ENCODE peak calls at places on chromosome 19, in four cellular contexts. One of them, this sample, is unnamed.

GRCh38 chr19:49890349-49891311 is 6.1 kb downstream of the IL4I1 start:
- DNase-seq in transverse colon: peak
- DNase-seq in tibial nerve: no peak
- DNase-seq in PC-9: peak
- DNase-seq in this sample: peak

GRCh38 chr19:57406516-57407123 is 4.3 kb upstream of the ZNF17 start:
- DNase-seq in transverse colon: peak
- DNase-seq in tibial nerve: no peak
- DNase-seq in PC-9: peak
- DNase-seq in this sample: peak

GRCh38 chr19:47471733-47472457 is at the start of gene SLC8A2:
- DNase-seq in transverse colon: peak
- DNase-seq in tibial nerve: no peak
- DNase-seq in PC-9: peak
- DNase-seq in this sample: peak

GRCh38 chr19:7348587-7349230 is at the start of gene ARHGEF18:
- DNase-seq in transverse colon: peak
- DNase-seq in tibial nerve: no peak
- DNase-seq in PC-9: no peak
- DNase-seq in this sample: peak

GRCh38 chr19:55486971-55487883 is 1.0 kb upstream of the SSC5D start:
- DNase-seq in transverse colon: peak
- DNase-seq in tibial nerve: peak
- DNase-seq in PC-9: peak
- DNase-seq in this sample: no peak

GRCh38 chr19:6868341-6868740 is 19.0 kb upstream of the ADGRE1 start:
- DNase-seq in transverse colon: no peak
- DNase-seq in tibial nerve: no peak
- DNase-seq in PC-9: no peak
- DNase-seq in this sample: no peak

GRCh38 chr19:3409346-3410064 is 43.1 kb downstream of the NFIC start:
- DNase-seq in transverse colon: peak
- DNase-seq in tibial nerve: peak
- DNase-seq in PC-9: no peak
- DNase-seq in this sample: no peak

GRCh38 chr19:33339750-33340029 is 33.8 kb upstream of the CEBPG start:
- DNase-seq in transverse colon: no peak
- DNase-seq in tibial nerve: no peak
- DNase-seq in PC-9: no peak
- DNase-seq in this sample: no peak

GRCh38 chr19:51090471-51090870 is 7.8 kb upstream of the KLK14 start:
- DNase-seq in transverse colon: no peak
- DNase-seq in tibial nerve: no peak
- DNase-seq in PC-9: no peak
- DNase-seq in this sample: no peak

GRCh38 chr19:45878043-45878794 is 7.7 kb downstream of the IRF2BP1 start:
- DNase-seq in transverse colon: peak
- DNase-seq in tibial nerve: no peak
- DNase-seq in PC-9: peak
- DNase-seq in this sample: no peak

GRCh38 chr19:7673995-7674667 is 2.8 kb upstream of the MCEMP1 start:
- DNase-seq in transverse colon: peak
- DNase-seq in tibial nerve: no peak
- DNase-seq in PC-9: peak
- DNase-seq in this sample: peak

GRCh38 chr19:15551183-15552004 is 43.1 kb downstream of the CYP4F22 start:
- DNase-seq in transverse colon: peak
- DNase-seq in tibial nerve: no peak
- DNase-seq in PC-9: peak
- DNase-seq in this sample: peak

GRCh38 chr19:39415111-39416046 is 2.9 kb downstream of the PLEKHG2 start:
- DNase-seq in transverse colon: no peak
- DNase-seq in tibial nerve: no peak
- DNase-seq in PC-9: peak
- DNase-seq in this sample: peak

GRCh38 chr19:40254714-40255418 is 28.4 kb upstream of the CCNP start:
- DNase-seq in transverse colon: no peak
- DNase-seq in tibial nerve: no peak
- DNase-seq in PC-9: no peak
- DNase-seq in this sample: no peak

GRCh38 chr19:8355631-8356402 is 8.1 kb upstream of the ANGPTL4 start:
- DNase-seq in transverse colon: no peak
- DNase-seq in tibial nerve: no peak
- DNase-seq in PC-9: peak
- DNase-seq in this sample: no peak

GRCh38 chr19:39436350-39436716 is 584 bp upstream of the RPS16 start:
- DNase-seq in transverse colon: no peak
- DNase-seq in tibial nerve: no peak
- DNase-seq in PC-9: no peak
- DNase-seq in this sample: no peak

GRCh38 chr19:27905074-27905473 is 1307.9 kb downstream of the UQCRFS1 start:
- DNase-seq in transverse colon: no peak
- DNase-seq in tibial nerve: no peak
- DNase-seq in PC-9: no peak
- DNase-seq in this sample: no peak

GRCh38 chr19:8224394-8225145 is 15.4 kb downstream of the CERS4 start:
- DNase-seq in transverse colon: no peak
- DNase-seq in tibial nerve: peak
- DNase-seq in PC-9: no peak
- DNase-seq in this sample: no peak

GRCh38 chr19:30117636-30118145 is 175.7 kb downstream of the URI1 start:
- DNase-seq in transverse colon: no peak
- DNase-seq in tibial nerve: no peak
- DNase-seq in PC-9: no peak
- DNase-seq in this sample: no peak

GRCh38 chr19:11187409-11187808 is 9.9 kb downstream of the KANK2 start:
- DNase-seq in transverse colon: no peak
- DNase-seq in tibial nerve: no peak
- DNase-seq in PC-9: no peak
- DNase-seq in this sample: no peak

GRCh38 chr19:22882797-22883196 is 50.7 kb downstream of the ZNF723 start:
- DNase-seq in transverse colon: no peak
- DNase-seq in tibial nerve: no peak
- DNase-seq in PC-9: peak
- DNase-seq in this sample: no peak

GRCh38 chr19:10544753-10545251 is 1.1 kb downstream of the ATG4D start:
- DNase-seq in transverse colon: no peak
- DNase-seq in tibial nerve: no peak
- DNase-seq in PC-9: no peak
- DNase-seq in this sample: peak

GRCh38 chr19:33557720-33558119 is 36.1 kb upstream of the PEPD start:
- DNase-seq in transverse colon: no peak
- DNase-seq in tibial nerve: no peak
- DNase-seq in PC-9: no peak
- DNase-seq in this sample: no peak

GRCh38 chr19:33941133-33941532 is 144.5 kb downstream of the KCTD15 start:
- DNase-seq in transverse colon: no peak
- DNase-seq in tibial nerve: no peak
- DNase-seq in PC-9: no peak
- DNase-seq in this sample: no peak

GRCh38 chr19:47020132-47020805 is 632 bp downstream of the NPAS1 start:
- DNase-seq in transverse colon: no peak
- DNase-seq in tibial nerve: no peak
- DNase-seq in PC-9: no peak
- DNase-seq in this sample: no peak

GRCh38 chr19:10508707-10509106 is 5.6 kb upstream of the KEAP1 start:
- DNase-seq in transverse colon: no peak
- DNase-seq in tibial nerve: no peak
- DNase-seq in PC-9: no peak
- DNase-seq in this sample: no peak

GRCh38 chr19:15427991-15428471 is 9.2 kb upstream of the AKAP8L start:
- DNase-seq in transverse colon: no peak
- DNase-seq in tibial nerve: no peak
- DNase-seq in PC-9: no peak
- DNase-seq in this sample: no peak

GRCh38 chr19:45876411-45877197 is 9.3 kb downstream of the IRF2BP1 start:
- DNase-seq in transverse colon: peak
- DNase-seq in tibial nerve: no peak
- DNase-seq in PC-9: no peak
- DNase-seq in this sample: peak

GRCh38 chr19:39696418-39696817 is 7.9 kb upstream of the LGALS14 start:
- DNase-seq in transverse colon: no peak
- DNase-seq in tibial nerve: no peak
- DNase-seq in PC-9: peak
- DNase-seq in this sample: no peak

GRCh38 chr19:54302252-54302651 is 10.7 kb downstream of the LILRA5 start:
- DNase-seq in transverse colon: no peak
- DNase-seq in tibial nerve: no peak
- DNase-seq in PC-9: no peak
- DNase-seq in this sample: no peak

GRCh38 chr19:24048261-24048660 is 38.7 kb upstream of the ZNF254 start:
- DNase-seq in transverse colon: no peak
- DNase-seq in tibial nerve: no peak
- DNase-seq in PC-9: no peak
- DNase-seq in this sample: no peak

GRCh38 chr19:42288881-42289555 is 12.9 kb upstream of the PRR19 start:
- DNase-seq in transverse colon: no peak
- DNase-seq in tibial nerve: no peak
- DNase-seq in PC-9: no peak
- DNase-seq in this sample: no peak
- TF ChIP-seq CTCF in transverse colon: no peak
- TF ChIP-seq CTCF in tibial nerve: no peak
- TF ChIP-seq CTCF in PC-9: no peak
- TF ChIP-seq CTCF in this sample: no peak

DNA sequence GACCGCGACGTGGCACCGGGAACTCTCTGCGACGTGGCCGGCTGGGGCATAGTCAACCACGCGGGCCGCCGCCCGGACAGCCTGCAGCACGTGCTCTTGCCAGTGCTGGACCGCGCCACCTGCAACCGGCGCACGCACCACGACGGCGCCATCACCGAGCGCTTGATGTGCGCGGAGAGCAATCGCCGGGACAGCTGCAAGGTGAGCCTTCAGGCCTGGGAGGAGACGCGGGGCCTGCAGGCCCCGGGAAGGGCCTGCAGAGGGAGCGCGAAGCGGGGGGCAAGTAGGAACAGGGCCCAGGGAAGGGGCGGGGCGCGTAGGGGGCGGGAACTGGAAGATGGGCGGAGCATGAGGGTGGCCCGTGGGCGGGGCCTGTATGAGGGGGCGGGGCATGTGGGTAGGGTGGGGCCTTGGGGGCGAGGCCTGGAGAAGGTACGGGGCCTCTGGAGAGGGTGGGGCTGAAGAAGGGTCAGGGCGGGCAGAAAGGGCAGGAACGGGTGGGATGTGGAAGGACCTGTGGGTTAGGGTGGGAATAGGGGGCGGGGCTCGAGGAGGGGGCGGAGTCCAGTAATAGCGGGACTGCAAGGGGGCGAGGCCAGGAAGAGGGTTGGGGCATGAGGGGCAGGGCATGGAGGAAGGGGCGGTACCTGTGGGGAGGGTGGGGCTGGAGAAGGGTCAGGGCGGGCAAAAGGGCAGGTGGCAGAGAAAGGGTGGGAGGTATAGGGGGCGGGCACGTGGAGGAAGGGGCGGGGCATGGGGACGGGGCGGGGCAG is 2.5 kb downstream of the CFD start:
- DNase-seq in transverse colon: peak
- DNase-seq in tibial nerve: no peak
- DNase-seq in PC-9: no peak
- DNase-seq in this sample: peak
- TF ChIP-seq CTCF in transverse colon: no peak
- TF ChIP-seq CTCF in tibial nerve: no peak
- TF ChIP-seq CTCF in PC-9: no peak
- TF ChIP-seq CTCF in this sample: no peak

GRCh38 chr19:18866800-18867123 is 29.2 kb downstream of the CERS1 start:
- DNase-seq in transverse colon: no peak
- DNase-seq in tibial nerve: no peak
- DNase-seq in PC-9: no peak
- DNase-seq in this sample: no peak
- TF ChIP-seq CTCF in transverse colon: peak
- TF ChIP-seq CTCF in tibial nerve: no peak
- TF ChIP-seq CTCF in PC-9: peak
- TF ChIP-seq CTCF in this sample: no peak

GRCh38 chr19:1590641-1591397 is 1.8 kb downstream of the MBD3 start:
- DNase-seq in transverse colon: peak
- DNase-seq in tibial nerve: no peak
- DNase-seq in PC-9: no peak
- DNase-seq in this sample: peak

GRCh38 chr19:1587872-1588271 is 4.8 kb downstream of the MBD3 start:
- DNase-seq in transverse colon: no peak
- DNase-seq in tibial nerve: no peak
- DNase-seq in PC-9: no peak
- DNase-seq in this sample: no peak

GRCh38 chr19:1591421-1592022 is 1.1 kb downstream of the MBD3 start:
- DNase-seq in transverse colon: no peak
- DNase-seq in tibial nerve: no peak
- DNase-seq in PC-9: no peak
- DNase-seq in this sample: no peak

GRCh38 chr19:1592023-1592754 is 476 bp downstream of the MBD3 start:
- DNase-seq in transverse colon: peak
- DNase-seq in tibial nerve: peak
- DNase-seq in PC-9: peak
- DNase-seq in this sample: peak

DNA sequence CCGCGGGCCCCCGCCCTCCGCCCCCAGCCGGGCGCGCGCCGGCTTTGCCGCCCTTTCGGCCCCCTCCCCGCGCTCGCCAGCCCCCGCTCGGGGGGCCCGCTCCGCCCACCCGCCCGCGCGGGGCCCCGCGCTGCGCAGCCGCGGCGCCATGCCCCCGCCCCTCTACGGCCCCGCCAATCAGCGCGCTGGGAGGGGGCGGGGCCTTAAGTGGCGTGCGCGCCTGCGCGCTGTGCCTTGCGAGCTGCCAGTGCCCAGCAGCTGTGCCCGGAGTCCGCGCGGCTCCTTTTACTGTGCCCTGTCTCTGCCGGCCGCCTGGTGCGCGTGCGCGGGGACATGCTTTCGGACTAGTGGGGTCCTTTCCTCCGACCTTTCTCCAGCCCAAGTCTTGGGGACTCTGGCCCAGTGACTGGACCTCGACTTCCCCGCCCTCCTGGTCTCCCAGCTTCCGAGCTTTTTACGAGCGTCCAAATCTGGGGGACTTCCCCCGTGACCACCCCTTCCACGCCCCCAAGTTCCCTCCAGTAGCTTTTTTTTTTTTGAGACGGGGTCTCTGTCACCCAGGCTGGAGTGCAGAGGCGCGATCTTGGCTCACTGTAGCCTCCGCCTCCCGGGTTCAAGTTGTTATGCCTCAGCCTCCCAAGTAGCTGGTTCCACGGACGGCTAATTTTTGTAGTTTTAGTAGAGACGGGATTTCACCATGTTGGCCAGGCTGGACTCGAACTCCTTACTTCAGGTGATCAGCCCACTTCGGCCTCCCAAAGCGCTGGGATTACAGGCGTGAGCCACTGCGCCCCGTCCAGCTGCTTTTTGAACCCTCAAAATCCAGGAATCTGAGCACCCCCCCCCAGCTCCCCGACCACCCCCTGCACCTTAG is at the start of gene MBD3:
- DNase-seq in transverse colon: peak
- DNase-seq in tibial nerve: peak
- DNase-seq in PC-9: peak
- DNase-seq in this sample: peak
- TF ChIP-seq CTCF in transverse colon: peak
- TF ChIP-seq CTCF in tibial nerve: no peak
- TF ChIP-seq CTCF in PC-9: no peak
- TF ChIP-seq CTCF in this sample: no peak

GRCh38 chr19:42325308-42325895 is at the start of gene MEGF8:
- DNase-seq in transverse colon: peak
- DNase-seq in tibial nerve: peak
- DNase-seq in PC-9: peak
- DNase-seq in this sample: peak
- TF ChIP-seq CTCF in transverse colon: no peak
- TF ChIP-seq CTCF in tibial nerve: peak
- TF ChIP-seq CTCF in PC-9: no peak
- TF ChIP-seq CTCF in this sample: peak

This sample was measured in GM13976.